ENCODE peak calls at places on chromosomes 5 and 9, in seven cellular contexts. G is SK-N-SH, W is H1, P is HepG2, T is GM12878, O is HCT116, E is K562. X is an unnamed sample.

GRCh38 chr9:84621811-84622210 is 47.7 kb upstream of the NTRK2 start:
- DNase-seq in G (no peak), W (no peak), P (no peak), T (no peak), O (no peak), E (no peak), X (no peak)

GRCh38 chr5:150625831-150626746 is 14.4 kb upstream of the SYNPO start:
- DNase-seq in G (no peak), W (no peak), P (no peak), T (peak), O (no peak), E (no peak), X (no peak)

GRCh38 chr5:10626473-10627013 is 62.7 kb downstream of the ANKRD33B start:
- DNase-seq in G (no peak), W (no peak), P (no peak), T (no peak), O (no peak), E (no peak), X (no peak)

GRCh38 chr9:124541824-124542223 is 34.6 kb upstream of the NR5A1 start:
- DNase-seq in G (no peak), W (no peak), P (no peak), T (no peak), O (no peak), E (no peak), X (no peak)

GRCh38 chr9:137880160-137880975 is 2.8 kb downstream of the CACNA1B start:
- DNase-seq in G (no peak), W (no peak), P (no peak), T (no peak), O (no peak), E (no peak), X (no peak)

GRCh38 chr9:130242270-130243014 is 23.1 kb upstream of the HMCN2 start:
- DNase-seq in G (no peak), W (no peak), P (no peak), T (no peak), O (no peak), E (no peak), X (no peak)

GRCh38 chr5:178625679-178626483 is 969 bp downstream of the CLK4 start:
- DNase-seq in G (peak), W (no peak), P (no peak), T (no peak), O (no peak), E (peak), X (peak)

GRCh38 chr5:140977003-140977402 is 10.7 kb downstream of the PCDHAC2 start:
- DNase-seq in G (no peak), W (no peak), P (no peak), T (no peak), O (no peak), E (no peak), X (no peak)

GRCh38 chr9:15999422-16000339 is 446.8 kb downstream of the CCDC171 start:
- DNase-seq in G (peak), W (no peak), P (no peak), T (no peak), O (peak), E (no peak), X (no peak)

GRCh38 chr5:141960018-141960417 is 2.0 kb upstream of the PCDH12 start:
- DNase-seq in G (peak), W (no peak), P (peak), T (no peak), O (no peak), E (peak), X (no peak)

GRCh38 chr9:61670616-61671015 is 480.8 kb downstream of the SPATA31A7 start:
- DNase-seq in G (no peak), W (no peak), P (no peak), T (no peak), O (no peak), E (no peak), X (no peak)

GRCh38 chr5:139394123-139394653 is 716 bp downstream of the PROB1 start:
- DNase-seq in G (peak), W (peak), P (no peak), T (no peak), O (no peak), E (no peak), X (no peak)

GRCh38 chr5:5453131-5453530 is 30.7 kb downstream of the ICE1 start:
- DNase-seq in G (no peak), W (no peak), P (no peak), T (no peak), O (no peak), E (no peak), X (no peak)

GRCh38 chr5:151699071-151699901 is 12.6 kb upstream of the SPARC start:
- DNase-seq in G (no peak), W (no peak), P (peak), T (no peak), O (no peak), E (no peak), X (no peak)

GRCh38 chr5:43065384-43066230 is 25.5 kb upstream of the ANXA2R start:
- DNase-seq in G (no peak), W (no peak), P (no peak), T (no peak), O (no peak), E (peak), X (no peak)

GRCh38 chr9:16001856-16002255 is 449.0 kb downstream of the CCDC171 start:
- DNase-seq in G (no peak), W (no peak), P (no peak), T (no peak), O (no peak), E (no peak), X (no peak)

GRCh38 chr5:14593326-14594036 is 11.9 kb downstream of the OTULINL start:
- DNase-seq in G (no peak), W (no peak), P (no peak), T (no peak), O (no peak), E (no peak), X (no peak)

GRCh38 chr5:6820851-6821479 is 107.7 kb downstream of the TENT4A start:
- DNase-seq in G (peak), W (peak), P (peak), T (no peak), O (peak), E (peak), X (peak)

GRCh38 chr9:10674586-10674985 is 61.8 kb upstream of the PTPRD start:
- DNase-seq in G (no peak), W (no peak), P (no peak), T (no peak), O (no peak), E (no peak), X (no peak)

GRCh38 chr5:55421074-55421529 is 113.3 kb downstream of the MTREX start:
- DNase-seq in G (no peak), W (no peak), P (no peak), T (peak), O (no peak), E (no peak), X (no peak)

GRCh38 chr5:38134750-38135330 is 123.5 kb upstream of the EGFLAM start:
- DNase-seq in G (no peak), W (no peak), P (no peak), T (no peak), O (no peak), E (no peak), X (no peak)

GRCh38 chr9:98484218-98484617 is 224.5 kb downstream of the GABBR2 start:
- DNase-seq in G (no peak), W (no peak), P (no peak), T (no peak), O (no peak), E (no peak), X (peak)

GRCh38 chr5:174692982-174693422 is 31.4 kb upstream of the MSX2 start:
- DNase-seq in G (peak), W (peak), P (no peak), T (no peak), O (no peak), E (no peak), X (no peak)

GRCh38 chr5:168165221-168165965 is 126.1 kb upstream of the WWC1 start:
- DNase-seq in G (no peak), W (peak), P (no peak), T (no peak), O (no peak), E (no peak), X (no peak)

GRCh38 chr9:101028346-101029299 is at the start of gene PLPPR1:
- DNase-seq in G (peak), W (peak), P (peak), T (no peak), O (no peak), E (no peak), X (peak)

DNA sequence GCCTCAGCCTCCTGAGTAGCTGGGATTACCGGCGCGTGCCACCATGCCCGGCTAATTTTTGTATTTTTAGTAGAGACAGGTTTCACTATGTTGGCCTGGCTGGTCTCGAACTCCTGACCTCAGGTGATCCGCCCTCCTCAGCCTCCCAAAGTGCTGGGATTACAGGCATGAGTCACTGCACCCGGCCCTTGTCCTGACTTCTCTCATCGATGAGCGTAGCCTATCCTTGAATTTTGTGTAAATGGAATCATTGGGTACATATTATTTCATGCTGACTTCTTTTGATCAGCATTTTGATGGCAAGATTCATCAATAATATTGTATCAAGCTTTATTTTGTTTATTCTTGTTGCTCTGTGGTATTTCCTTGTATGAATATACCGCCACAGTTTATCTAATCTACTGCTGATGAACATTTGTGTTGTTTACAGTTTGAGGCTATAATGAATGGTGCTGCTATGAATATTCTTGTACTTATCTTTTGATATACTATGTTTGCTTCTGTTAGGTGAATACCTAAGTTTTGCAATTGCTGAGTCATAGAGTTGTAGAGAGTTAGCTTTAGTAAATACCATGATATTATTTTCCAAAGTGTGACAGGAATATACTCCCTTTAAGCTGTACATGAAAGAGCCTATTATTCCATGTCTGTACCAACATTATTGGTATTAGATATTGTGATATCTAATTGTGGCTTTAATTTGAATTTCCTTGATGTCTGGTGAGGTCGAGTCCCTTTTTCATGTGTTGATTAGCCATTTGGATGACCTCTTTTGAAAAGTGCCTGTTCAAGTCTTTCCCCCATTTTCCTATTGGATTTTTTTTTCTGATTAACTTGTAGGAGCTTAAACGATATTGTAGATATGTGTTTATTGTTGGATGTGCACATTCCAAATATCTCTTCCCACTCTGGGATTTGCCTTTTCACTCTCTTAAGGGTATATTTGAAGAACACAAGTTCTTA is 107.5 kb downstream of the RGS3 start:
- DNase-seq in G (no peak), W (no peak), P (no peak), T (no peak), O (no peak), E (no peak), X (no peak)
- TF ChIP-seq JUND in G (no peak), W (no peak), P (no peak), T (no peak), O (no peak), E (no peak), X (no peak)

GRCh38 chr5:173451031-173451430 is 122.8 kb upstream of the STC2 start:
- DNase-seq in G (peak), W (peak), P (peak), T (no peak), O (peak), E (peak), X (no peak)
- TF ChIP-seq JUND in G (no peak), W (no peak), P (no peak), T (no peak), O (no peak), E (no peak), X (no peak)

GRCh38 chr5:127650022-127650421 is 1.1 kb downstream of the CTXN3 start:
- DNase-seq in G (no peak), W (no peak), P (no peak), T (no peak), O (no peak), E (no peak), X (no peak)
- TF ChIP-seq JUND in G (no peak), W (no peak), P (no peak), T (no peak), O (no peak), E (no peak), X (no peak)

GRCh38 chr9:134685784-134686183 is 44.2 kb downstream of the COL5A1 start:
- DNase-seq in G (no peak), W (no peak), P (no peak), T (no peak), O (no peak), E (no peak), X (no peak)

GRCh38 chr9:134686896-134687295 is 45.3 kb downstream of the COL5A1 start:
- DNase-seq in G (no peak), W (no peak), P (no peak), T (no peak), O (no peak), E (no peak), X (no peak)

GRCh38 chr9:134688231-134688630 is 46.6 kb downstream of the COL5A1 start:
- DNase-seq in G (no peak), W (no peak), P (no peak), T (no peak), O (no peak), E (no peak), X (no peak)

GRCh38 chr9:134688661-134689319 is 47.2 kb downstream of the COL5A1 start:
- DNase-seq in G (no peak), W (no peak), P (no peak), T (no peak), O (no peak), E (no peak), X (no peak)

DNA sequence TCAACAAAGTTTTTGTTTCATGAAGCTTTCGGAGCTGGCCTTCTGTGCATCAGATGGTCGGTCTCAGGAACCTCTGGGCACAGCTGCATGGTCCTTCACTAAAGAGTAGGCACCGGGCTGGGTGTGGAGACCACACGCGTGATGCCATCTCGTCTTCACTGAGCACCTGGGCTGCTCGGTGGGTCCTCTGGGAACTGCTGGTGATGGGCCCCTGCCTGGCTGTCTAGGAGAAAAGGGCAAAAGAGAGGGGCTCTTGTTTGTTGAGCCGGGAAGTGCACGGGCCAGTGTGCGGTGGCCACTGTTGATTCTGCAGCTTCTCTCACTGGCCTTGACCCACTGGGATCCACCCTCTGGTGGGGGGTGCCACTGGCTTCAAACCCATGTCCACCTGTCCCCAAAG is 46.0 kb downstream of the COL5A1 start:
- DNase-seq in G (no peak), W (no peak), P (no peak), T (no peak), O (no peak), E (no peak), X (no peak)
- TF ChIP-seq JUND in G (no peak), W (no peak), P (no peak), T (no peak), O (no peak), E (no peak), X (no peak)

X was measured in T47D.